ENCODE peak calls at places on chromosomes 12 and 14, in five cellular contexts. Q is cerebellar nuclear complex; G is PC-9; T is SIG-M5; V is T-helper 2 cell treated with Interferon-gamma antibody and Interleukin-4, amounts not matched to agents 5 μg/mL and 100 μg/mL, for 36 hours. W is an unnamed sample.

GRCh38 chr14:104115131-104115600 is 23.2 kb upstream of the KIF26A start:
- DNase-seq in Q (no peak), G (no peak), T (no peak), V (no peak), W (peak; percentile 65)

GRCh38 chr14:87874676-87875075 is 118.3 kb downstream of the GALC start:
- DNase-seq in Q (no peak), G (no peak), T (no peak), V (no peak), W (no peak)

GRCh38 chr14:29442720-29443119 is 484.9 kb downstream of the PRKD1 start:
- DNase-seq in Q (no peak), G (no peak), T (no peak), V (no peak), W (no peak)

GRCh38 chr12:48883305-48884171 is 17.9 kb upstream of the RND1 start:
- DNase-seq in Q (no peak), G (peak; percentile 41), T (no peak), V (no peak), W (no peak)

GRCh38 chr12:105459760-105460325 is 129.4 kb downstream of the C12orf75 start:
- DNase-seq in Q (no peak), G (no peak), T (no peak), V (no peak), W (no peak)

GRCh38 chr12:51954465-51955361 is 3.2 kb downstream of the ACVR1B start:
- DNase-seq in Q (no peak), G (peak; percentile 86), T (no peak), V (no peak), W (no peak)

GRCh38 chr12:57127101-57127709 is 1.1 kb upstream of the LRP1 start:
- DNase-seq in Q (peak; percentile 38), G (peak; percentile 71), T (no peak), V (peak; percentile 59), W (no peak)

GRCh38 chr12:50314629-50315312 is 31.5 kb upstream of the LIMA1 start:
- DNase-seq in Q (peak; percentile 26), G (no peak), T (no peak), V (no peak), W (no peak)

GRCh38 chr14:57692671-57693070 is 173.2 kb downstream of the SLC35F4 start:
- DNase-seq in Q (no peak), G (no peak), T (no peak), V (no peak), W (no peak)

GRCh38 chr12:10497602-10498001 is 8.1 kb upstream of the EIF2S3B start:
- DNase-seq in Q (no peak), G (no peak), T (no peak), V (peak; percentile 30), W (no peak)

GRCh38 chr12:103868215-103868614 is 27.2 kb upstream of the NT5DC3 start:
- DNase-seq in Q (no peak), G (no peak), T (no peak), V (no peak), W (no peak)

GRCh38 chr14:94059998-94060397 is 21.0 kb downstream of the DDX24 start:
- DNase-seq in Q (no peak), G (no peak), T (no peak), V (no peak), W (no peak)

GRCh38 chr14:89013698-89014569 is 189.5 kb downstream of the TTC8 start:
- DNase-seq in Q (no peak), G (no peak), T (no peak), V (no peak), W (no peak)

GRCh38 chr12:89893972-89894706 is 185.5 kb upstream of the ATP2B1 start:
- DNase-seq in Q (no peak), G (peak; percentile 52), T (no peak), V (no peak), W (no peak)

GRCh38 chr12:65308001-65308400 is 29.5 kb downstream of the MSRB3 start:
- DNase-seq in Q (no peak), G (no peak), T (no peak), V (no peak), W (no peak)